ENCODE peak calls at places on chromosomes 16 and 17, in seven cellular contexts. U is IMR-90, M is breast epithelium, C is choroid plexus epithelial cell, V is lower leg skin, Y is psoas muscle, J is body of pancreas. D is an unnamed sample.

GRCh38 chr17:62911106-62911505 is 54.9 kb upstream of the TANC2 start:
- DNase-seq in C (no peak), Y (no peak), J (no peak), V (no peak), U (no peak), M (no peak), D (no peak)

GRCh38 chr17:32330142-32330541 is 11.8 kb downstream of the C17orf75 start:
- DNase-seq in M (no peak), U (no peak), C (no peak), Y (no peak), J (no peak), V (no peak), D (no peak)

GRCh38 chr16:22198547-22199293 is 7.4 kb upstream of the EEF2K start:
- DNase-seq in J (no peak), V (no peak), M (no peak), Y (no peak), U (peak), C (no peak), D (peak)

GRCh38 chr17:74117087-74117486 is 86.4 kb upstream of the RPL38 start:
- DNase-seq in U (no peak), J (no peak), C (no peak), M (no peak), Y (no peak), V (no peak), D (no peak)

GRCh38 chr17:66301864-66302741 is at the start of gene PRKCA:
- DNase-seq in U (peak), Y (peak), M (no peak), C (peak), J (peak), V (peak), D (peak)

GRCh38 chr17:17826340-17826708 is 10.5 kb downstream of the SREBF1 start:
- DNase-seq in V (no peak), M (no peak), C (no peak), J (no peak), U (no peak), Y (no peak), D (no peak)

GRCh38 chr17:27609606-27610303 is 21.2 kb upstream of the LGALS9 start:
- DNase-seq in J (peak), C (peak), V (no peak), M (no peak), U (peak), Y (no peak), D (peak)

GRCh38 chr16:17362946-17363345 is 107.8 kb downstream of the XYLT1 start:
- DNase-seq in J (no peak), C (no peak), Y (no peak), U (peak), V (no peak), M (no peak), D (no peak)

GRCh38 chr16:85458952-85459351 is 154.2 kb upstream of the GSE1 start:
- DNase-seq in V (no peak), C (no peak), M (peak), Y (no peak), J (no peak), U (no peak), D (no peak)

GRCh38 chr17:37702605-37703004 is 42.3 kb downstream of the HNF1B start:
- DNase-seq in V (no peak), C (peak), U (peak), M (no peak), J (no peak), Y (no peak), D (peak)

GRCh38 chr17:80774643-80775281 is 216.9 kb upstream of the CHMP6 start:
- DNase-seq in V (no peak), Y (no peak), M (no peak), C (no peak), J (no peak), U (no peak), D (no peak)
- H3K4me3 ChIP-seq in V (no peak), Y (no peak), M (no peak), C (no peak), J (no peak), U (no peak), D (no peak)

GRCh38 chr17:80826955-80827645 is 164.5 kb upstream of the CHMP6 start:
- DNase-seq in J (no peak), U (peak), C (peak), V (peak), M (peak), Y (peak), D (peak)
- TF ChIP-seq CTCF in J (no peak), U (peak), C (peak), V (no peak), M (no peak), Y (no peak), D (no peak)

GRCh38 chr17:45428050-45428953 is 4.4 kb downstream of the ARHGAP27 start:
- DNase-seq in C (peak), U (peak), M (no peak), V (peak), Y (peak), J (peak), D (peak)
- H3K4me3 ChIP-seq in C (no peak), U (no peak), M (no peak), V (no peak), Y (peak), J (no peak), D (no peak)

DNA sequence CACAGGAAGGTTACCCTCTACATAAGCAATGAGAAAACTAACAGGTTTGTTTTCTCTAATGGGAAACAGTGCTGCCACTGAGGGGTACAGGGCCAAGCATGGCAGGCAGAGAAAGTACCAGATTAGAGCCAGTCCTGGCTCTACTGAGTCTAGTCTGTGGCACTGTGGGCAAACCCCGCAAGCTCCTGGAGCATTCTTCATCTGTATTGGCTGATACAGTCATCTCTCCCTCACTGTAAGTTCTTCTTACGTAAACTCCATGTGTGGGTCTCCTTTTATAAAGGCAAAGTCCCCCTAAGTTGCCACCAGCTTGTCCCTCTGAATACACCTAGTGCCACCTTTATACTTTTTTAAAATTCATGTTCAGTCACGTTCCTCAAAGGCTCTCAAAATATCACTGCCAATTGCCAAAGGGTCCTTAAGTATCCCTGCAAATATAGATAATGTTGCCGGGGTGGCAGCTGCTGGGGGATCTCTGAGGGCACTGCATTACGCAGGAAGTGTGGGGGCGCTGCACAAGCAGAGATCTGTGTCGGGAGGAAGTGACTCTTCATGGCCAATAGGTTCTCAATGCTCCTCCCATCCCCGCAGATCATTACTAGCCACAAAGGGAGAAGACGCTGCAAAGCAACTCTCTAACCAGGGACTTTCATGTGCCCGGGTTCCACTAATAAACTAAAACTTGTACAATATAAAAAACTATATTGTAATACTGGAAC is 18.8 kb downstream of the XPO6 start:
- DNase-seq in V (peak), U (no peak), M (no peak), Y (no peak), J (no peak), C (no peak), D (no peak)
- TF ChIP-seq CTCF in V (no peak), U (no peak), M (no peak), Y (no peak), J (no peak), C (no peak), D (no peak)

DNA sequence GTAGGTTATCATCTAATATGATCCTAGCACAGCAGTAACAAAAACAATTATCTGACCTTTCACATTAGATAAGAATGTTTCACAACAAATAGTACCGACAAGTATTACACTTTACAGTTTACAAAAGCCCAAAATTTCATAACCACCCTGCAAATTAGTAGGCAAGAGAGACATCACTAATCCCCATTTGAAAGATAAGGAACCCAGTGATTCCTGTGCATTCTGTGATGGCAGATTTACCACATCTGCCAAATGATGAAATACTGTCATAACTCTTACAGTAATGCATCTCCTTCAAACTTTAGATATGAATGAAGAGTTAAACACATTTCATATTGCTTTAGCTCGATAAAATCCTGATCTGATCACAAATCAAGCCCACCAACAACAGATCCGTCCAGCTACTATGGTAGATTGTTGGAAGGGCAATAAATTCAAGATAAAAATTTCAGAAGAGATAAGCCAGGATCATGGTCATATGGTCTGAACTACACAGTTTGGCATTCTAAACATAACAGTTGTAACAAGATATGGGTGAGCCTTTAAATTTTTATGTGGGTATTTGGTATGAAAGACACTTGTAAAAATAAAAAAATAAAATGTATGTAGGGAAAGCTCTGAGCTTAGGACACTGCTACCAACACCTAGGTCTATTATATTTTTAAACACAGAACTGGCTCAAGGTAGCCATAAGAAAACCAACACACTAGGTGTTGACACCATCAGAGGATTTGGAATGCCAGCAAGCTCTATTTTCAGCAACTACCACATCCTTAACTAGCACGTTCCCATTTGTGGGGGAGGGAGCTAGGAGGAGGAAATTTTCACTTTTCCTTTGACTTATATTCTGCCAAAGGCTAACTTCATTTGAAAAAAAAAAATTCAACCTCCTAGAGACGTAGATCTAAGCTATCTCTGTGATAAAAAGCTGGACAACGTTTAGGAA is 9.3 kb downstream of the YWHAE start:
- DNase-seq in J (no peak), M (no peak), V (no peak), Y (no peak), U (peak), C (peak), D (peak)
- H3K4me3 ChIP-seq in J (no peak), M (no peak), V (no peak), Y (peak), U (no peak), C (no peak), D (no peak)

GRCh38 chr16:1810536-1810935 is 16.1 kb downstream of the HAGH start:
- DNase-seq in J (no peak), M (no peak), U (no peak), Y (no peak), V (no peak), C (no peak), D (no peak)
- TF ChIP-seq CTCF in J (no peak), M (no peak), U (no peak), Y (no peak), V (no peak), C (no peak), D (no peak)

GRCh38 chr16:47309581-47310312 is 151.1 kb downstream of the ITFG1 start:
- DNase-seq in M (no peak), C (peak), U (peak), V (no peak), Y (no peak), J (no peak), D (no peak)

GRCh38 chr16:47308601-47309000 is 152.3 kb downstream of the ITFG1 start:
- DNase-seq in V (no peak), U (peak), J (no peak), C (no peak), Y (no peak), M (no peak), D (peak)

GRCh38 chr16:47311738-47312505 is 148.9 kb downstream of the ITFG1 start:
- DNase-seq in M (no peak), U (peak), Y (no peak), C (peak), J (no peak), V (no peak), D (peak)

GRCh38 chr16:47316686-47317085 is 144.2 kb downstream of the ITFG1 start:
- DNase-seq in Y (no peak), M (no peak), U (no peak), C (no peak), V (no peak), J (no peak), D (no peak)

GRCh38 chr16:47310792-47311211 is 150.1 kb downstream of the ITFG1 start:
- DNase-seq in M (no peak), J (no peak), C (no peak), Y (no peak), V (no peak), U (no peak), D (no peak)
- H3K4me3 ChIP-seq in M (no peak), J (no peak), C (no peak), Y (no peak), V (no peak), U (no peak), D (no peak)

GRCh38 chr16:67000384-67001158 is 12.2 kb downstream of the CES4A start:
- DNase-seq in M (peak), J (peak), C (peak), U (no peak), V (peak), Y (peak), D (peak)
- TF ChIP-seq CTCF in M (no peak), J (no peak), C (no peak), U (no peak), V (no peak), Y (no peak), D (no peak)

GRCh38 chr17:8857919-8858318 is 9.6 kb downstream of the PIK3R6 start:
- DNase-seq in M (no peak), U (peak), Y (no peak), V (no peak), J (no peak), C (peak), D (peak)

GRCh38 chr17:8861482-8862181 is 5.8 kb downstream of the PIK3R6 start:
- DNase-seq in J (no peak), V (peak), M (no peak), U (no peak), C (no peak), Y (no peak), D (no peak)

GRCh38 chr17:8856869-8857575 is 10.5 kb downstream of the PIK3R6 start:
- DNase-seq in V (peak), M (no peak), C (no peak), J (no peak), U (no peak), Y (no peak), D (no peak)

GRCh38 chr17:8859804-8860430 is 7.6 kb downstream of the PIK3R6 start:
- DNase-seq in J (no peak), U (no peak), M (no peak), V (peak), C (no peak), Y (no peak), D (no peak)

GRCh38 chr17:8859029-8859803 is 8.3 kb downstream of the PIK3R6 start:
- DNase-seq in C (peak), V (peak), Y (no peak), J (no peak), U (peak), M (no peak), D (peak)
- H3K4me3 ChIP-seq in C (no peak), V (no peak), Y (no peak), J (no peak), U (no peak), M (no peak), D (no peak)